ENCODE peak calls at places on chromosome 5, in six cellular contexts. B is GM13976; R is effector CD8-positive, alpha-beta T cell; O is T-cell; U is LNCaP clone FGC; C is cerebellum. S is an unnamed sample.

GRCh38 chr5:92800360-92800759 is 780.7 kb downstream of the NR2F1-AS1 start:
- DNase-seq in B (no peak), R (no peak), O (no peak), U (no peak), C (no peak), S (no peak)

GRCh38 chr5:143698534-143698933 is 113.4 kb upstream of the HMHB1 start:
- DNase-seq in B (no peak), R (no peak), O (no peak), U (no peak), C (no peak), S (no peak)

GRCh38 chr5:148558892-148559291 is 95.4 kb downstream of the HTR4 start:
- DNase-seq in B (no peak), R (no peak), O (no peak), U (peak; percentile 14), C (no peak), S (no peak)

GRCh38 chr5:116494784-116495480 is 79.7 kb downstream of the SEMA6A start:
- DNase-seq in B (no peak), R (no peak), O (no peak), U (no peak), C (no peak), S (no peak)

GRCh38 chr5:6142353-6142752 is 236.0 kb downstream of the MED10 start:
- DNase-seq in B (no peak), R (no peak), O (no peak), U (no peak), C (no peak), S (no peak)

GRCh38 chr5:172556262-172556661 is 84.8 kb upstream of the NEURL1B start:
- DNase-seq in B (no peak), R (no peak), O (no peak), U (no peak), C (no peak), S (no peak)

GRCh38 chr5:95178046-95178651 is 106.7 kb downstream of the MCTP1 start:
- DNase-seq in B (no peak), R (no peak), O (no peak), U (no peak), C (no peak), S (peak; percentile 95)

GRCh38 chr5:31537856-31538255 is 5.8 kb downstream of the C5orf22 start:
- DNase-seq in B (no peak), R (no peak), O (no peak), U (no peak), C (no peak), S (no peak)

GRCh38 chr5:36055984-36056383 is 10.7 kb downstream of the UGT3A2 start:
- DNase-seq in B (no peak), R (no peak), O (no peak), U (no peak), C (no peak), S (no peak)

GRCh38 chr5:93072831-93073459 is 508.1 kb downstream of the NR2F1-AS1 start:
- DNase-seq in B (no peak), R (no peak), O (no peak), U (no peak), C (no peak), S (no peak)

GRCh38 chr5:80492741-80493140 is 4.8 kb downstream of the FAM151B start:
- DNase-seq in B (no peak), R (no peak), O (no peak), U (no peak), C (no peak), S (no peak)

GRCh38 chr5:110751902-110752762 is 13.3 kb downstream of the SLC25A46 start:
- DNase-seq in B (peak; percentile 55), R (no peak), O (no peak), U (no peak), C (no peak), S (no peak)

S was measured in H9.